ENCODE peak calls at places on chromosomes 6 and 20, in five cellular contexts. P is neuronal stem cell, W is H9, Q is IMR-90, D is H1. G is an unnamed sample.

GRCh38 chr20:47743671-47744070 is 41.6 kb downstream of the SULF2 start:
- DNase-seq in D (no peak), Q (no peak), W (no peak), P (no peak), G (no peak)

GRCh38 chr20:52809003-52809402 is 163.2 kb upstream of the TSHZ2 start:
- DNase-seq in W (peak), Q (no peak), D (no peak), P (no peak), G (no peak)

GRCh38 chr6:170024940-170025339 is 265.9 kb downstream of the DLL1 start:
- DNase-seq in Q (peak), P (no peak), D (no peak), W (no peak), G (no peak)

GRCh38 chr6:20808984-20809383 is 274.7 kb downstream of the CDKAL1 start:
- DNase-seq in Q (no peak), D (no peak), W (no peak), P (no peak), G (peak)

GRCh38 chr6:146997062-146997461 is 207.2 kb upstream of the STXBP5 start:
- DNase-seq in D (no peak), P (no peak), W (no peak), Q (peak), G (no peak)

GRCh38 chr6:101806241-101806640 is 412.7 kb downstream of the GRIK2 start:
- DNase-seq in P (no peak), D (no peak), W (no peak), Q (peak), G (no peak)

GRCh38 chr6:6516643-6517042 is 71.9 kb upstream of the LY86 start:
- DNase-seq in D (no peak), W (no peak), P (no peak), Q (no peak), G (no peak)

GRCh38 chr20:32333988-32334885 is 23.9 kb upstream of the ASXL1 start:
- DNase-seq in D (no peak), P (no peak), Q (no peak), W (no peak), G (peak)

GRCh38 chr6:51542466-51542865 is 544.9 kb downstream of the PKHD1 start:
- DNase-seq in P (no peak), D (no peak), W (no peak), Q (no peak), G (no peak)

GRCh38 chr20:1185316-1185741 is 548 bp upstream of the TMEM74B start:
- DNase-seq in D (no peak), Q (no peak), W (no peak), P (peak), G (peak)

GRCh38 chr6:161228911-161229591 is 44.8 kb downstream of the AGPAT4 start:
- DNase-seq in D (no peak), P (peak), Q (peak), W (no peak), G (peak)

GRCh38 chr20:48773837-48774418 is 53.9 kb downstream of the PREX1 start:
- DNase-seq in D (no peak), W (no peak), Q (no peak), P (no peak), G (peak)

GRCh38 chr6:16711551-16712249 is 49.6 kb downstream of the ATXN1 start:
- DNase-seq in Q (no peak), P (no peak), D (no peak), W (no peak), G (peak)

GRCh38 chr20:57066126-57066900 is 200.1 kb downstream of the BMP7 start:
- DNase-seq in D (no peak), Q (no peak), W (no peak), P (no peak), G (no peak)

GRCh38 chr20:51487076-51487475 is 55.4 kb downstream of the NFATC2 start:
- DNase-seq in W (no peak), P (no peak), Q (no peak), D (no peak), G (no peak)

GRCh38 chr6:36998723-36999466 is 6.6 kb upstream of the FGD2 start:
- DNase-seq in D (no peak), W (no peak), Q (no peak), P (no peak), G (no peak)

GRCh38 chr6:167570460-167571400 is 245.8 kb downstream of the TTLL2 start:
- DNase-seq in Q (no peak), P (no peak), W (no peak), D (no peak), G (no peak)

GRCh38 chr6:6686748-6687601 is 98.5 kb downstream of the LY86 start:
- DNase-seq in P (peak), W (peak), D (peak), Q (no peak), G (peak)

GRCh38 chr20:58647814-58648501 is 3.1 kb upstream of the STX16 start:
- DNase-seq in D (peak), W (no peak), Q (peak), P (no peak), G (no peak)

GRCh38 chr6:124882580-124883393 is 79.5 kb upstream of the RNF217 start:
- DNase-seq in P (no peak), W (no peak), D (no peak), Q (peak), G (peak)

GRCh38 chr6:117491916-117492315 is 9.4 kb downstream of the DCBLD1 start:
- DNase-seq in D (no peak), W (no peak), P (no peak), Q (peak), G (no peak)

GRCh38 chr6:66029391-66029790 is 322.4 kb upstream of the EYS start:
- DNase-seq in P (no peak), D (no peak), Q (no peak), W (no peak), G (no peak)

GRCh38 chr6:66032626-66033025 is 325.6 kb upstream of the EYS start:
- DNase-seq in W (no peak), D (no peak), P (no peak), Q (no peak), G (no peak)
- H3K9ac ChIP-seq in W (no peak), D (no peak), P (no peak), Q (no peak), G (no peak)

GRCh38 chr6:42140051-42140450 is 2.4 kb downstream of the C6orf132 start:
- DNase-seq in Q (no peak), W (no peak), P (no peak), D (no peak), G (no peak)
- H4K91ac ChIP-seq in Q (peak), W (no peak), P (peak), D (no peak), G (no peak)

GRCh38 chr20:50392138-50392866 is 117.9 kb upstream of the PTPN1 start:
- DNase-seq in W (no peak), D (no peak), Q (no peak), P (no peak), G (no peak)
- H3K27ac ChIP-seq in W (no peak), D (no peak), Q (no peak), P (no peak), G (no peak)

GRCh38 chr6:142927904-142928303 is 17.1 kb downstream of the HIVEP2 start:
- DNase-seq in Q (peak), D (no peak), P (no peak), W (no peak), G (no peak)
- H3K9ac ChIP-seq in Q (peak), D (no peak), P (no peak), W (no peak), G (no peak)

GRCh38 chr6:38218235-38218634 is 398.7 kb downstream of the ZFAND3 start:
- DNase-seq in W (no peak), P (no peak), D (no peak), Q (no peak), G (no peak)
- H4K91ac ChIP-seq in W (no peak), P (no peak), D (no peak), Q (no peak), G (no peak)

G was measured in trophoblast cell.